ENCODE peak calls at places on chromosomes 6 and 20, in seven cellular contexts. W is fibroblast of villous mesenchyme, R is left ventricle myocardium inferior, I is esophagus muscularis mucosa, L is left colon, T is HT-29, F is caudate nucleus. Q is an unnamed sample.

GRCh38 chr6:108587258-108588059 is 26.7 kb downstream of the FOXO3 start:
- DNase-seq in W (peak), R (no peak), I (no peak), L (no peak), T (no peak), F (no peak), Q (peak)

GRCh38 chr6:36844232-36845170 is 5.3 kb upstream of the CPNE5 start:
- DNase-seq in W (no peak), R (peak), I (no peak), L (no peak), T (no peak), F (no peak), Q (no peak)

GRCh38 chr20:46255440-46256104 is 52.7 kb downstream of the CDH22 start:
- DNase-seq in W (peak), R (peak), I (no peak), L (peak), T (peak), F (peak), Q (no peak)

GRCh38 chr20:20831794-20832193 is 119.3 kb upstream of the RALGAPA2 start:
- DNase-seq in W (no peak), R (no peak), I (no peak), L (no peak), T (no peak), F (no peak), Q (peak)

GRCh38 chr6:52276130-52276529 is 8.4 kb downstream of the MCM3 start:
- DNase-seq in W (no peak), R (no peak), I (no peak), L (no peak), T (no peak), F (no peak), Q (no peak)

GRCh38 chr6:108781419-108782110 is 66.7 kb upstream of the ARMC2 start:
- DNase-seq in W (no peak), R (no peak), I (peak), L (no peak), T (no peak), F (no peak), Q (no peak)

GRCh38 chr6:43915213-43915869 is 145.3 kb downstream of the VEGFA start:
- DNase-seq in W (no peak), R (no peak), I (no peak), L (no peak), T (no peak), F (no peak), Q (no peak)

GRCh38 chr6:804771-805170 is 111.8 kb upstream of the EXOC2 start:
- DNase-seq in W (no peak), R (no peak), I (peak), L (no peak), T (no peak), F (no peak), Q (no peak)

GRCh38 chr20:30168025-30168799 is 1089.3 kb upstream of the DEFB115 start:
- DNase-seq in W (peak), R (no peak), I (no peak), L (no peak), T (no peak), F (no peak), Q (no peak)

Q was measured in islet precursor cell.